ENCODE peak calls at places on chromosomes 4 and X, in nine cellular contexts. One of them, this sample, is unnamed.

GRCh38 chrX:119636419-119636818 is 30.2 kb upstream of the NKRF start:
- DNase-seq in endodermal cell: no peak
- DNase-seq in glutamatergic neuron: no peak
- DNase-seq in effector memory CD4-positive, alpha-beta T cell: no peak
- DNase-seq in NCI-H748 treated with DMSO at 0.1 percent for 48 hours: no peak
- DNase-seq in NCI-H2081: no peak
- DNase-seq in GDM1: no peak
- DNase-seq in NCI-H1092 treated with DMSO at 0.1 percent for 48 hours: no peak
- DNase-seq in hepatocyte: no peak
- DNase-seq in this sample: no peak

GRCh38 chrX:17374619-17375360 is at the start of gene NHS:
- DNase-seq in endodermal cell: peak
- DNase-seq in glutamatergic neuron: peak
- DNase-seq in effector memory CD4-positive, alpha-beta T cell: no peak
- DNase-seq in NCI-H748 treated with DMSO at 0.1 percent for 48 hours: peak
- DNase-seq in NCI-H2081: peak
- DNase-seq in GDM1: no peak
- DNase-seq in NCI-H1092 treated with DMSO at 0.1 percent for 48 hours: peak
- DNase-seq in hepatocyte: peak
- DNase-seq in this sample: peak

GRCh38 chrX:41722816-41723215 is 1.2 kb upstream of the GPR82 start:
- DNase-seq in endodermal cell: no peak
- DNase-seq in glutamatergic neuron: no peak
- DNase-seq in effector memory CD4-positive, alpha-beta T cell: no peak
- DNase-seq in NCI-H748 treated with DMSO at 0.1 percent for 48 hours: no peak
- DNase-seq in NCI-H2081: no peak
- DNase-seq in GDM1: no peak
- DNase-seq in NCI-H1092 treated with DMSO at 0.1 percent for 48 hours: no peak
- DNase-seq in hepatocyte: no peak
- DNase-seq in this sample: peak

GRCh38 chr4:6471303-6472007 is 959 bp downstream of the PPP2R2C start:
- DNase-seq in endodermal cell: no peak
- DNase-seq in glutamatergic neuron: no peak
- DNase-seq in effector memory CD4-positive, alpha-beta T cell: no peak
- DNase-seq in NCI-H748 treated with DMSO at 0.1 percent for 48 hours: no peak
- DNase-seq in NCI-H2081: no peak
- DNase-seq in GDM1: no peak
- DNase-seq in NCI-H1092 treated with DMSO at 0.1 percent for 48 hours: peak
- DNase-seq in hepatocyte: no peak
- DNase-seq in this sample: no peak

GRCh38 chrX:153672531-153673397 is 849 bp downstream of the PNCK start:
- DNase-seq in endodermal cell: peak
- DNase-seq in glutamatergic neuron: no peak
- DNase-seq in effector memory CD4-positive, alpha-beta T cell: no peak
- DNase-seq in NCI-H748 treated with DMSO at 0.1 percent for 48 hours: no peak
- DNase-seq in NCI-H2081: no peak
- DNase-seq in GDM1: no peak
- DNase-seq in NCI-H1092 treated with DMSO at 0.1 percent for 48 hours: no peak
- DNase-seq in hepatocyte: no peak
- DNase-seq in this sample: no peak

GRCh38 chr4:164866817-164867490 is 10.0 kb upstream of the APELA start:
- DNase-seq in endodermal cell: peak
- DNase-seq in glutamatergic neuron: no peak
- DNase-seq in effector memory CD4-positive, alpha-beta T cell: no peak
- DNase-seq in NCI-H748 treated with DMSO at 0.1 percent for 48 hours: no peak
- DNase-seq in NCI-H2081: no peak
- DNase-seq in GDM1: no peak
- DNase-seq in NCI-H1092 treated with DMSO at 0.1 percent for 48 hours: no peak
- DNase-seq in hepatocyte: no peak
- DNase-seq in this sample: no peak

GRCh38 chr4:24071612-24072372 is 181.9 kb upstream of the PPARGC1A start:
- DNase-seq in endodermal cell: no peak
- DNase-seq in glutamatergic neuron: no peak
- DNase-seq in effector memory CD4-positive, alpha-beta T cell: no peak
- DNase-seq in NCI-H748 treated with DMSO at 0.1 percent for 48 hours: no peak
- DNase-seq in NCI-H2081: no peak
- DNase-seq in GDM1: no peak
- DNase-seq in NCI-H1092 treated with DMSO at 0.1 percent for 48 hours: no peak
- DNase-seq in hepatocyte: no peak
- DNase-seq in this sample: no peak

GRCh38 chr4:145609494-145610427 is 9.4 kb upstream of the MMAA start:
- DNase-seq in endodermal cell: peak
- DNase-seq in glutamatergic neuron: peak
- DNase-seq in effector memory CD4-positive, alpha-beta T cell: peak
- DNase-seq in NCI-H748 treated with DMSO at 0.1 percent for 48 hours: peak
- DNase-seq in NCI-H2081: peak
- DNase-seq in GDM1: peak
- DNase-seq in NCI-H1092 treated with DMSO at 0.1 percent for 48 hours: peak
- DNase-seq in hepatocyte: peak
- DNase-seq in this sample: peak

GRCh38 chrX:63350979-63351616 is at the start of gene SPIN4:
- DNase-seq in endodermal cell: peak
- DNase-seq in glutamatergic neuron: peak
- DNase-seq in effector memory CD4-positive, alpha-beta T cell: peak
- DNase-seq in NCI-H748 treated with DMSO at 0.1 percent for 48 hours: peak
- DNase-seq in NCI-H2081: peak
- DNase-seq in GDM1: peak
- DNase-seq in NCI-H1092 treated with DMSO at 0.1 percent for 48 hours: peak
- DNase-seq in hepatocyte: peak
- DNase-seq in this sample: peak

GRCh38 chr4:153248641-153249198 is 44.5 kb downstream of the TRIM2 start:
- DNase-seq in endodermal cell: peak
- DNase-seq in glutamatergic neuron: no peak
- DNase-seq in effector memory CD4-positive, alpha-beta T cell: no peak
- DNase-seq in NCI-H748 treated with DMSO at 0.1 percent for 48 hours: peak
- DNase-seq in NCI-H2081: no peak
- DNase-seq in GDM1: no peak
- DNase-seq in NCI-H1092 treated with DMSO at 0.1 percent for 48 hours: peak
- DNase-seq in hepatocyte: no peak
- DNase-seq in this sample: no peak

GRCh38 chr4:149160370-149160769 is 655.3 kb downstream of the IQCM start:
- DNase-seq in endodermal cell: no peak
- DNase-seq in glutamatergic neuron: no peak
- DNase-seq in effector memory CD4-positive, alpha-beta T cell: no peak
- DNase-seq in NCI-H748 treated with DMSO at 0.1 percent for 48 hours: no peak
- DNase-seq in NCI-H2081: no peak
- DNase-seq in GDM1: no peak
- DNase-seq in NCI-H1092 treated with DMSO at 0.1 percent for 48 hours: no peak
- DNase-seq in hepatocyte: no peak
- DNase-seq in this sample: no peak

GRCh38 chr4:5033266-5033945 is 14.1 kb upstream of the CYTL1 start:
- DNase-seq in endodermal cell: no peak
- DNase-seq in glutamatergic neuron: no peak
- DNase-seq in effector memory CD4-positive, alpha-beta T cell: no peak
- DNase-seq in NCI-H748 treated with DMSO at 0.1 percent for 48 hours: no peak
- DNase-seq in NCI-H2081: no peak
- DNase-seq in GDM1: no peak
- DNase-seq in NCI-H1092 treated with DMSO at 0.1 percent for 48 hours: no peak
- DNase-seq in hepatocyte: no peak
- DNase-seq in this sample: no peak

GRCh38 chr4:2745981-2746806 is 9.9 kb downstream of the TNIP2 start:
- DNase-seq in endodermal cell: no peak
- DNase-seq in glutamatergic neuron: no peak
- DNase-seq in effector memory CD4-positive, alpha-beta T cell: peak
- DNase-seq in NCI-H748 treated with DMSO at 0.1 percent for 48 hours: no peak
- DNase-seq in NCI-H2081: no peak
- DNase-seq in GDM1: peak
- DNase-seq in NCI-H1092 treated with DMSO at 0.1 percent for 48 hours: no peak
- DNase-seq in hepatocyte: peak
- DNase-seq in this sample: peak